ENCODE peak calls at places on chromosomes 3 and 15, in four cellular contexts. N, B, M and O are unnamed samples.

GRCh38 chr3:142318331-142318730 is 92.9 kb upstream of the GK5 start:
- DNase-seq in M (no peak), B (no peak), N (no peak), O (peak)

GRCh38 chr3:37559461-37559860 is 302.2 kb upstream of the CTDSPL start:
- DNase-seq in M (no peak), N (no peak), B (no peak), O (peak)

GRCh38 chr3:118772036-118773030 is 262.3 kb downstream of the IGSF11 start:
- DNase-seq in B (no peak), M (peak), N (peak), O (no peak)

GRCh38 chr3:59573911-59574310 is 524.1 kb upstream of the CFAP20DC start:
- DNase-seq in M (no peak), N (no peak), B (no peak), O (peak)

GRCh38 chr3:127351775-127352350 is 64.0 kb upstream of the PRR20G start:
- DNase-seq in M (no peak), N (no peak), B (no peak), O (no peak)

GRCh38 chr3:99324854-99325253 is 313.5 kb upstream of the COL8A1 start:
- DNase-seq in N (no peak), B (no peak), M (no peak), O (no peak)

GRCh38 chr15:58396181-58396580 is 35.6 kb upstream of the LIPC start:
- DNase-seq in B (no peak), N (no peak), M (no peak), O (peak)

GRCh38 chr15:50134524-50135024 is 15.5 kb upstream of the ATP8B4 start:
- DNase-seq in N (peak), M (no peak), B (peak), O (peak)

GRCh38 chr3:170961616-170962400 is 53.4 kb upstream of the EIF5A2 start:
- DNase-seq in B (no peak), N (peak), M (no peak), O (peak)

GRCh38 chr15:39583586-39584265 is 2.8 kb downstream of the THBS1 start:
- DNase-seq in N (peak), M (no peak), B (peak), O (peak)

GRCh38 chr3:179768080-179768479 is 115.2 kb downstream of the USP13 start:
- DNase-seq in N (peak), B (peak), M (no peak), O (peak)

GRCh38 chr3:39990532-39990931 is 181.1 kb downstream of the MYRIP start:
- DNase-seq in B (peak), N (peak), M (peak), O (peak)

GRCh38 chr3:116835658-116836057 is 126.1 kb downstream of the TUSC7 start:
- DNase-seq in M (no peak), N (no peak), B (no peak), O (no peak)

GRCh38 chr3:116837474-116837873 is 127.9 kb downstream of the TUSC7 start:
- DNase-seq in M (no peak), N (no peak), B (no peak), O (no peak)

DNA sequence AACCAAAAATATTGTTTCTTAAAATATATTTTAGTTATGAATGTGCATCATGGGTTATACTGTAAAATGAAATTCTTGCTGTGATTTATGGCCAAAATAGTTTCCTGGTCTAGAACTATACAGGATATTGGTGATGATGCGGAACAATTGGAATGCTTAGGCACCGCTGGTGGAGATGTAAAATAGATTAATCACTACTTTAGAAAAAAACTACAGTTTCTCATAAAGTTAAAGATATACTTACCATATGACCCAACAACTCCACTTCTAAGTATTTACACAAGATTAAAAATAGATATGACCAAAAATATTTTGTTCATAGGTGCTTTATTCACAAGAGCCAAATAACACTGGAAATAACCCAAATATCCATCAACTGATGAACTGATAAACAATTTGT is 126.7 kb downstream of the TUSC7 start:
- DNase-seq in B (no peak), M (no peak), N (no peak), O (peak)
- TF ChIP-seq RCOR1 in B (no peak), M (no peak), N (no peak), O (no peak)

GRCh38 chr3:177995006-177995732 is 541.1 kb upstream of the KCNMB2 start:
- DNase-seq in B (no peak), M (no peak), N (no peak), O (no peak)

GRCh38 chr3:177995733-177996085 is 540.5 kb upstream of the KCNMB2 start:
- DNase-seq in N (no peak), M (no peak), B (no peak), O (no peak)

DNA sequence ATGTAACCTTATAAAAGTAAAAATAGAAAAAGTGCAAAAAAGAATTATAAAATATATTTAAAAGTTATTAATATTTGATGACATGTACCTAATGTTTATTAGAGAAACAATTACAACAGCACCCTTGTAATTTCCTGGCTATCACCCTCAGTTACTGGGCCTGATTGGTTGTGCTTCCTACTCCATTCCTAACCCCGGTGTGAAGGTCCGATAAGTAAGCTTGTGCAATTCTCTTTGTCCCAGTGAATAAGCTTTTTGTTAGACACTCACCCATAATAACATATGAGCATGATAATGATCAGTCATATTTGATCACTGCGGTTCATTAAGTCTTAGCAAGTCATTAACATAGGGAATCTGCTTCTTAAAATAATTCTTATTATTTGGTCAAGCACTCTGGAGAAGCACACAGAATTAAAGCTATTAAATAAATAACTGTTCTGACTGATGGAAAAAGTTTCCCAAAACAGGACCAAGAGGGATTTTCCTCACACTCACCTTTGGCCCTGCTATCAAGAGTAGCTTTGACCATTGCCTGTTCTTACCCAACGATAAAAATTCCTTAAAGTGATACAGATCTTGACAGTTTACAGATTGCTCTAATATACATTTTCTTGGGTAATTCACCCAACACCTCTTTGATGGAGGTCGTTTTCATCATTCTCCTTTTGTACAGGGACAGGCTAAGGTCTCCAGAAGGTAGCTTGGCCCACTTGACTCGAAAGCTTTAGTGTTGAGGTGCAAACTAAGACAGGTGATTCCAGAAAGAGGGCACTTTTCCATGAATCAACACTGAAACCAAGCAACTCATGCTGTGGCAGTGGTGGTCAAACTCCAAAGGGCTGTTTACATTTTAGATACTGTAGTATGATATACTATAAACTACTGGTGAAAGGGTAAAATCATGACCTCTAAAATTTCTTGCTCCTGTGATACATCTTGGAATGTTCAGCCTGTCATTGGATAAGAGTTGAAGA is 543.0 kb upstream of the KCNMB2 start:
- DNase-seq in M (no peak), B (no peak), N (no peak), O (no peak)
- TF ChIP-seq CEBPB in M (no peak), B (no peak), N (peak), O (no peak)

GRCh38 chr3:46453526-46454208 is 11.0 kb downstream of the LTF start:
- DNase-seq in M (no peak), N (no peak), B (no peak), O (no peak)
- TF ChIP-seq RCOR1 in M (no peak), N (no peak), B (no peak), O (no peak)

GRCh38 chr3:183222631-183223030 is 30.4 kb upstream of the B3GNT5 start:
- DNase-seq in M (no peak), N (no peak), B (no peak), O (no peak)

GRCh38 chr3:183227586-183227985 is 25.5 kb upstream of the B3GNT5 start:
- DNase-seq in N (peak), B (no peak), M (no peak), O (no peak)

GRCh38 chr3:183224180-183224579 is 28.9 kb upstream of the B3GNT5 start:
- DNase-seq in M (no peak), B (no peak), N (no peak), O (no peak)

GRCh38 chr3:183226333-183226732 is 26.7 kb upstream of the B3GNT5 start:
- DNase-seq in B (no peak), N (no peak), M (no peak), O (no peak)

DNA sequence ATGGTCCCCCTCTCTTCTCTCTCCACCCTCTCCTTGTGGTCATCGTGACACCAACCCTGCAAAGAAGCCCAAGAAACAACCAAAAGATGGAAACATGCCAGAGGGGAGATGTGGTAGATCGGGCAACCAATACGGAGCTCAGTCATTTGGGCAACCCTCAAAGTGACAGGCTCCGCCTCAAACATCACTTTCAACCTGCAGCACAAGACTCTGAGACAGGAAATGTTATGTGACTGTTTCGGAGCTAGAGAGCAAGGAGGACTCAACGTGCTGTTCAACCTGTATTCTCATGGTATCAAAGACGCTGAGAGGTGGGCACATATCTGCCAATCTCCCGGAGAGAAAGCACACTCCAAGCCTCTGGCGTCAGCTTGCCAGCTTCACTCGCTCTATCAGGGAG is 28.5 kb upstream of the B3GNT5 start:
- DNase-seq in M (no peak), N (peak), B (no peak), O (no peak)
- TF ChIP-seq CEBPB in M (no peak), N (no peak), B (no peak), O (no peak)

DNA sequence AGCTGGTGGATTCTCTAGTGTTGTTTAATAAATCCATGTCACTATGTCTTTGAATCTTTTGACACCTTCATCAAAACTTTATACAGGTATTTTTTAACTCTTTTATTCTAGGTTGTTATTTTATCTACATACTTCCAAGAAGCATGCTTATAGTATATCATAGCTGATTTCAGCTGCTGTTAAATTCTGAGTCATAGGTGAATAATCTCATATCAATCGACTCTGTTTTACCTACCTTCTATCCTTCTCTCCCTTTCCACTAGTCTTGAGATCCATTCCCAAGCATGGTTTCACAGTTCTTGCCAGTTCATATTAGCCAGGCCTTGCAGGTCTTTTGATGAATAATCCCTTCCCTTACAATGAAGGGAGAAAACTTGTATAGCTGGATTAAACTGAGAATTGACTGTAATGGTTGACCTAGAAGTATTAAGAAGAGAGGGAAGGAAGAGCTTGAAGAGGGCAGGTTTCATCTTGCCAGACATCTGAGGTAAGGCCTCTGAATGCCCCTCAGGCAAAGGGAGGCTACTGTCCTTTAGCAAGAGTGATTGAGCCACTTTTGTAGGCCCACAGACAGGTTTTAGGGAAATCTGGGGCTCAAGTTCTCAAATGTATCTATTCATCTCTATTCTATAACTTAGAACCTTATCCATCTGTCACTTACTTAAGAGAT is 146.4 kb downstream of the EPHA6 start:
- DNase-seq in B (no peak), M (no peak), N (no peak), O (no peak)
- TF ChIP-seq RCOR1 in B (no peak), M (no peak), N (no peak), O (no peak)

GRCh38 chr3:87771338-87772059 is 287.3 kb downstream of the CGGBP1 start:
- DNase-seq in N (peak), B (no peak), M (peak), O (peak)
- TF ChIP-seq CEBPB in N (no peak), B (no peak), M (no peak), O (peak)

DNA sequence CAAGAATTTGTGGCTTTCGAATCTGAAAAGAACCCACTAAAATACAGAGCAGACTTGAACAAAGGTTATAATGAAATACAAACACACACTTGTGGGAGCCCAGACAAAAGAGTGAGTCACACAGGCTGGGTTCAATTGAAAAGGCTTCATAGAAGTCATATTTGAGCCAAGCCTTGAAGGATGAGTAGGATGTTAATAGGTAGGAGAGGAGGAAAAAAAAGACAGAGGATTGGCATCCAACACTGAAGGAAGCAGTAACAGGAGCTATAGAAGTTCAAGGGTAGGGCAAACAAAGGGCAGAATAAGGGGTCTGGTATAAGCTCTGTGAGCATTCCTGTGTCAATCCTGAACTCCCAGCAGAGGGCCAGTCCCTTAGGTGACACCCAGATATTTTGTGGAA is 325.4 kb downstream of the FOXP1 start:
- DNase-seq in B (peak), N (no peak), M (no peak), O (peak)
- TF ChIP-seq RCOR1 in B (no peak), N (no peak), M (no peak), O (no peak)